ENCODE peak calls at places on chromosomes 7 and 10, in nine cellular contexts. G is HCT116; C is activated naive CD8-positive, alpha-beta T cell treated with anti-CD3 and anti-CD28 coated beads, Interleukin-2, amount 50 U/mL, for 24 hours; W is HFFc6; U is AG04450; J is renal cortical epithelial cell; Y is MCF 10A; A is GM18507; P is NAMALWA. O is an unnamed sample.
A peak's percentile ranks its signal among the peaks of the same experiment; 100 is the strongest.

GRCh38 chr7:105389090-105389650 is 449 bp upstream of the SRPK2 start:
- DNase-seq in Y (peak; percentile 54), P (peak; percentile 54), U (no peak), A (peak; percentile 17), G (peak; percentile 32), C (peak; percentile 39), J (peak; percentile 41), W (peak; percentile 56), O (peak; percentile 76)

GRCh38 chr7:7703427-7703826 is 15.0 kb downstream of the RPA3 start:
- DNase-seq in C (no peak), W (no peak), J (no peak), P (no peak), G (no peak), Y (no peak), A (no peak), U (no peak), O (no peak)

GRCh38 chr7:153444591-153444990 is 607.6 kb upstream of the DPP6 start:
- DNase-seq in C (no peak), A (no peak), Y (no peak), G (no peak), U (no peak), P (no peak), W (no peak), J (no peak), O (no peak)

GRCh38 chr10:84205049-84205852 is 10.9 kb downstream of the CDHR1 start:
- DNase-seq in A (peak; percentile 53), G (peak; percentile 37), C (peak; percentile 77), P (peak; percentile 79), U (no peak), W (peak; percentile 42), Y (peak; percentile 67), J (peak; percentile 50), O (peak; percentile 69)

GRCh38 chr7:140322759-140323158 is 75.6 kb downstream of the SLC37A3 start:
- DNase-seq in G (no peak), Y (no peak), A (no peak), J (no peak), U (no peak), W (no peak), P (no peak), C (no peak), O (no peak)

GRCh38 chr10:73251683-73252444 is 580 bp downstream of the MRPS16 start:
- DNase-seq in W (no peak), Y (peak; percentile 18), P (no peak), A (no peak), J (no peak), U (no peak), C (peak; percentile 20), G (no peak), O (no peak)

GRCh38 chr7:138493535-138493934 is 33.5 kb downstream of the TRIM24 start:
- DNase-seq in C (no peak), G (no peak), Y (no peak), A (no peak), P (no peak), J (no peak), W (no peak), U (no peak), O (no peak)

GRCh38 chr7:115682507-115682906 is 348.1 kb downstream of the TFEC start:
- DNase-seq in J (no peak), P (no peak), C (no peak), W (no peak), G (no peak), U (no peak), A (no peak), Y (no peak), O (no peak)